ENCODE peak calls at places on chromosomes 11 and 22, in nine cellular contexts. One of them, this sample, is unnamed.

GRCh38 chr11:67054851-67055523 is 1.7 kb upstream of the RHOD start:
- DNase-seq in adrenal gland: peak
- DNase-seq in testis: peak
- DNase-seq in uterus: no peak
- DNase-seq in H1: no peak
- DNase-seq in NB4: no peak
- DNase-seq in HCT116: peak
- DNase-seq in esophagus squamous epithelium: no peak
- DNase-seq in GM12891: peak
- DNase-seq in this sample: no peak

GRCh38 chr11:91421586-91421985 is 803.0 kb upstream of the FAT3 start:
- DNase-seq in adrenal gland: no peak
- DNase-seq in testis: no peak
- DNase-seq in uterus: no peak
- DNase-seq in H1: no peak
- DNase-seq in NB4: no peak
- DNase-seq in HCT116: no peak
- DNase-seq in esophagus squamous epithelium: no peak
- DNase-seq in GM12891: no peak
- DNase-seq in this sample: no peak

GRCh38 chr11:67278939-67279588 is 10.0 kb upstream of the ANKRD13D start:
- DNase-seq in adrenal gland: no peak
- DNase-seq in testis: no peak
- DNase-seq in uterus: no peak
- DNase-seq in H1: no peak
- DNase-seq in NB4: no peak
- DNase-seq in HCT116: no peak
- DNase-seq in esophagus squamous epithelium: no peak
- DNase-seq in GM12891: no peak
- DNase-seq in this sample: no peak

GRCh38 chr11:93767018-93767417 is 17.1 kb upstream of the MED17 start:
- DNase-seq in adrenal gland: no peak
- DNase-seq in testis: no peak
- DNase-seq in uterus: no peak
- DNase-seq in H1: no peak
- DNase-seq in NB4: no peak
- DNase-seq in HCT116: no peak
- DNase-seq in esophagus squamous epithelium: no peak
- DNase-seq in GM12891: no peak
- DNase-seq in this sample: no peak

GRCh38 chr11:65829459-65829858 is 4.3 kb upstream of the SNX32 start:
- DNase-seq in adrenal gland: no peak
- DNase-seq in testis: no peak
- DNase-seq in uterus: no peak
- DNase-seq in H1: no peak
- DNase-seq in NB4: no peak
- DNase-seq in HCT116: no peak
- DNase-seq in esophagus squamous epithelium: no peak
- DNase-seq in GM12891: no peak
- DNase-seq in this sample: no peak

GRCh38 chr11:111603633-111604130 is 1.4 kb downstream of the SIK2 start:
- DNase-seq in adrenal gland: no peak
- DNase-seq in testis: no peak
- DNase-seq in uterus: no peak
- DNase-seq in H1: no peak
- DNase-seq in NB4: peak
- DNase-seq in HCT116: no peak
- DNase-seq in esophagus squamous epithelium: no peak
- DNase-seq in GM12891: no peak
- DNase-seq in this sample: no peak

GRCh38 chr22:27617214-27617881 is 184.2 kb downstream of the MN1 start:
- DNase-seq in adrenal gland: no peak
- DNase-seq in testis: no peak
- DNase-seq in uterus: no peak
- DNase-seq in H1: no peak
- DNase-seq in NB4: no peak
- DNase-seq in HCT116: no peak
- DNase-seq in esophagus squamous epithelium: no peak
- DNase-seq in GM12891: no peak
- DNase-seq in this sample: no peak

GRCh38 chr11:65210361-65210731 is 28.6 kb downstream of the CAPN1 start:
- DNase-seq in adrenal gland: no peak
- DNase-seq in testis: no peak
- DNase-seq in uterus: no peak
- DNase-seq in H1: no peak
- DNase-seq in NB4: no peak
- DNase-seq in HCT116: no peak
- DNase-seq in esophagus squamous epithelium: no peak
- DNase-seq in GM12891: no peak
- DNase-seq in this sample: no peak

GRCh38 chr11:44313701-44314489 is 4.0 kb upstream of the ALX4 start:
- DNase-seq in adrenal gland: no peak
- DNase-seq in testis: no peak
- DNase-seq in uterus: no peak
- DNase-seq in H1: no peak
- DNase-seq in NB4: no peak
- DNase-seq in HCT116: no peak
- DNase-seq in esophagus squamous epithelium: no peak
- DNase-seq in GM12891: no peak
- DNase-seq in this sample: no peak

GRCh38 chr11:22703561-22703960 is 37.1 kb downstream of the GAS2 start:
- DNase-seq in adrenal gland: no peak
- DNase-seq in testis: no peak
- DNase-seq in uterus: no peak
- DNase-seq in H1: no peak
- DNase-seq in NB4: no peak
- DNase-seq in HCT116: no peak
- DNase-seq in esophagus squamous epithelium: no peak
- DNase-seq in GM12891: no peak
- DNase-seq in this sample: no peak

GRCh38 chr11:19628018-19628417 is 84.6 kb upstream of the NAV2 start:
- DNase-seq in adrenal gland: peak
- DNase-seq in testis: peak
- DNase-seq in uterus: peak
- DNase-seq in H1: no peak
- DNase-seq in NB4: no peak
- DNase-seq in HCT116: no peak
- DNase-seq in esophagus squamous epithelium: no peak
- DNase-seq in GM12891: no peak
- DNase-seq in this sample: no peak

GRCh38 chr11:38543311-38543710 is 1945.3 kb upstream of the RAG2 start:
- DNase-seq in adrenal gland: no peak
- DNase-seq in testis: no peak
- DNase-seq in uterus: no peak
- DNase-seq in H1: no peak
- DNase-seq in NB4: no peak
- DNase-seq in HCT116: no peak
- DNase-seq in esophagus squamous epithelium: no peak
- DNase-seq in GM12891: no peak
- DNase-seq in this sample: no peak

GRCh38 chr11:36002196-36002595 is 58.3 kb downstream of the LDLRAD3 start:
- DNase-seq in adrenal gland: no peak
- DNase-seq in testis: no peak
- DNase-seq in uterus: no peak
- DNase-seq in H1: no peak
- DNase-seq in NB4: no peak
- DNase-seq in HCT116: no peak
- DNase-seq in esophagus squamous epithelium: no peak
- DNase-seq in GM12891: no peak
- DNase-seq in this sample: no peak

GRCh38 chr22:50622723-50623327 is 5.1 kb downstream of the ARSA start:
- DNase-seq in adrenal gland: no peak
- DNase-seq in testis: no peak
- DNase-seq in uterus: no peak
- DNase-seq in H1: no peak
- DNase-seq in NB4: no peak
- DNase-seq in HCT116: peak
- DNase-seq in esophagus squamous epithelium: no peak
- DNase-seq in GM12891: no peak
- DNase-seq in this sample: no peak
- TF ChIP-seq POLR2A in adrenal gland: no peak
- TF ChIP-seq POLR2A in testis: no peak
- TF ChIP-seq POLR2A in uterus: peak
- TF ChIP-seq POLR2A in H1: no peak
- TF ChIP-seq POLR2A in NB4: no peak
- TF ChIP-seq POLR2A in HCT116: peak
- TF ChIP-seq POLR2A in esophagus squamous epithelium: no peak
- TF ChIP-seq POLR2A in GM12891: no peak
- TF ChIP-seq POLR2A in this sample: no peak

GRCh38 chr22:45707605-45708004 is 36.0 kb downstream of the ATXN10 start:
- DNase-seq in adrenal gland: no peak
- DNase-seq in testis: no peak
- DNase-seq in uterus: no peak
- DNase-seq in H1: no peak
- DNase-seq in NB4: no peak
- DNase-seq in HCT116: no peak
- DNase-seq in esophagus squamous epithelium: no peak
- DNase-seq in GM12891: no peak
- DNase-seq in this sample: no peak

GRCh38 chr22:45708145-45708544 is 36.5 kb downstream of the ATXN10 start:
- DNase-seq in adrenal gland: no peak
- DNase-seq in testis: no peak
- DNase-seq in uterus: no peak
- DNase-seq in H1: no peak
- DNase-seq in NB4: no peak
- DNase-seq in HCT116: no peak
- DNase-seq in esophagus squamous epithelium: no peak
- DNase-seq in GM12891: no peak
- DNase-seq in this sample: no peak

GRCh38 chr22:45709004-45709739 is 37.5 kb downstream of the ATXN10 start:
- DNase-seq in adrenal gland: peak
- DNase-seq in testis: no peak
- DNase-seq in uterus: no peak
- DNase-seq in H1: no peak
- DNase-seq in NB4: peak
- DNase-seq in HCT116: no peak
- DNase-seq in esophagus squamous epithelium: no peak
- DNase-seq in GM12891: no peak
- DNase-seq in this sample: no peak

GRCh38 chr22:45704648-45705047 is 33.0 kb downstream of the ATXN10 start:
- DNase-seq in adrenal gland: no peak
- DNase-seq in testis: no peak
- DNase-seq in uterus: no peak
- DNase-seq in H1: no peak
- DNase-seq in NB4: no peak
- DNase-seq in HCT116: no peak
- DNase-seq in esophagus squamous epithelium: no peak
- DNase-seq in GM12891: no peak
- DNase-seq in this sample: no peak

GRCh38 chr22:45703758-45704157 is 32.1 kb downstream of the ATXN10 start:
- DNase-seq in adrenal gland: no peak
- DNase-seq in testis: peak
- DNase-seq in uterus: no peak
- DNase-seq in H1: no peak
- DNase-seq in NB4: no peak
- DNase-seq in HCT116: no peak
- DNase-seq in esophagus squamous epithelium: no peak
- DNase-seq in GM12891: no peak
- DNase-seq in this sample: no peak
- TF ChIP-seq POLR2A in adrenal gland: no peak
- TF ChIP-seq POLR2A in testis: no peak
- TF ChIP-seq POLR2A in uterus: no peak
- TF ChIP-seq POLR2A in H1: no peak
- TF ChIP-seq POLR2A in NB4: no peak
- TF ChIP-seq POLR2A in HCT116: no peak
- TF ChIP-seq POLR2A in esophagus squamous epithelium: no peak
- TF ChIP-seq POLR2A in GM12891: no peak
- TF ChIP-seq POLR2A in this sample: no peak

DNA sequence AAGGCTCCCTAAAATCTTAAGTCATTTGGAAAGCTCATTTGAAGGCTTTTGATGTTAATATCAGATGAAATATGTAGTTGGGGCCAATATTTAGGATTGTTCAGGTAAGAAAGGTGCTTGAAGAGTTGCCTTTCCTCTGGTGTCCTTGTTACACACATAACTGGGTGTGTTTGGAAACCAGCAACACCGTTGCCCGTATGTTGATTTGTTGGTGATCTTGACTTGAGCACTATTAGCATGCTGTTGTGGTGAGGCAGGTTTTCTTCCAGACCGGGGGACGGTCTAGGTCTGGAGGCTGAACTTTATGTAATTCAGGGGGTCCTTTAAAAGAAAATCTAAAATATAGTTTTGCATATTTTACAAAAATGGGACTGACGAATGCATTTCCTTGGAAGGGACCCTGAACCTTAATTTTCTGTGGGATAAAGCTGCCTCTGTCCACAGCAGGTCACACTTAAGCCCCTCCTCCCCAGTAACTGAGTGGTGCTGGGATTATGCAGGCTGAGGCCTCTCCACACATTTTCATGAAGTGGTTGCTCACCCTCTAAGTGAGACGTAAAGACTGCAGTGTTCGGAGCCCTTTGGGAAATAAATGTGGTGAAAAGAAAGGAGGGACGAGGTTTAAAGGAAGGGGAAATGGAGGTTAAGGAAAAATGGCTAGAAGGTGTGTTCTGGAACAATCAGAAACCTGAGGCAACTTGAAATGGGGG is 1.8 kb downstream of the YWHAH start:
- DNase-seq in adrenal gland: no peak
- DNase-seq in testis: no peak
- DNase-seq in uterus: no peak
- DNase-seq in H1: no peak
- DNase-seq in NB4: peak
- DNase-seq in HCT116: no peak
- DNase-seq in esophagus squamous epithelium: no peak
- DNase-seq in GM12891: no peak
- DNase-seq in this sample: no peak
- TF ChIP-seq POLR2A in adrenal gland: no peak
- TF ChIP-seq POLR2A in testis: no peak
- TF ChIP-seq POLR2A in uterus: no peak
- TF ChIP-seq POLR2A in H1: peak
- TF ChIP-seq POLR2A in NB4: no peak
- TF ChIP-seq POLR2A in HCT116: no peak
- TF ChIP-seq POLR2A in esophagus squamous epithelium: no peak
- TF ChIP-seq POLR2A in GM12891: no peak
- TF ChIP-seq POLR2A in this sample: no peak

GRCh38 chr11:74018331-74019005 is 9.6 kb upstream of the UCP3 start:
- DNase-seq in adrenal gland: peak
- DNase-seq in testis: peak
- DNase-seq in uterus: peak
- DNase-seq in H1: no peak
- DNase-seq in NB4: peak
- DNase-seq in HCT116: no peak
- DNase-seq in esophagus squamous epithelium: no peak
- DNase-seq in GM12891: no peak
- DNase-seq in this sample: no peak
- TF ChIP-seq POLR2A in adrenal gland: peak
- TF ChIP-seq POLR2A in testis: no peak
- TF ChIP-seq POLR2A in uterus: no peak
- TF ChIP-seq POLR2A in H1: no peak
- TF ChIP-seq POLR2A in NB4: no peak
- TF ChIP-seq POLR2A in HCT116: no peak
- TF ChIP-seq POLR2A in esophagus squamous epithelium: no peak
- TF ChIP-seq POLR2A in GM12891: no peak
- TF ChIP-seq POLR2A in this sample: no peak

DNA sequence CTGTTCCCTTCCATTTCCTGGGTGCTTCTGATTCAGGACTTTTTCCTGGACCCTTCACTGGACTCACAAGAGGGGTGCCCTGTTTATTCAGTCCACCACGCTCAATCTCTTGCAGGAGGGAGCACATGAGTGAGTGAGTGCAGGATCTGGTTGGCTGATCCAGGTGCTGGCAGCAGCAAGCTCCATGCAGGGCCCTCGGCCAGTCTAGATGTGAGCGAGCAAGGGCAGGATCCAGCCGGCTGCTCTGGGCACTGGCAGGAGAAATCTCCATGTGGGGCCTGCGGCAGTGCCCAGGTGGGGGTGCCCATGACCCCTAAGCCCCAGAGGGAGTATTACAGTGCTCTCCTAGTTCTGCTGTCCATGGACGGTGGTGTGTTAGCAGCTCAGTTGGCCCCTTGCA is 11.5 kb upstream of the FOLR3 start:
- DNase-seq in adrenal gland: peak
- DNase-seq in testis: no peak
- DNase-seq in uterus: no peak
- DNase-seq in H1: no peak
- DNase-seq in NB4: no peak
- DNase-seq in HCT116: no peak
- DNase-seq in esophagus squamous epithelium: no peak
- DNase-seq in GM12891: no peak
- DNase-seq in this sample: no peak
- TF ChIP-seq POLR2A in adrenal gland: no peak
- TF ChIP-seq POLR2A in testis: no peak
- TF ChIP-seq POLR2A in uterus: no peak
- TF ChIP-seq POLR2A in H1: no peak
- TF ChIP-seq POLR2A in NB4: no peak
- TF ChIP-seq POLR2A in HCT116: no peak
- TF ChIP-seq POLR2A in esophagus squamous epithelium: no peak
- TF ChIP-seq POLR2A in GM12891: no peak
- TF ChIP-seq POLR2A in this sample: no peak